ENCODE peak calls at places on chromosomes 13 and 19, in four cellular contexts. I, D, L and Y are unnamed samples.

GRCh38 chr13:97802213-97802612 is 151.3 kb upstream of the IPO5 start:
- DNase-seq in I (no peak), D (no peak), L (no peak), Y (no peak)

GRCh38 chr19:18781885-18782527 is 9.1 kb downstream of the COMP start:
- DNase-seq in I (no peak), D (no peak), L (no peak), Y (no peak)

GRCh38 chr19:32606289-32606688 is 25.3 kb downstream of the PDCD5 start:
- DNase-seq in I (no peak), D (no peak), L (no peak), Y (no peak)

GRCh38 chr13:93309886-93310520 is 83.4 kb downstream of the GPC6 start:
- DNase-seq in I (no peak), D (no peak), L (peak; percentile 27), Y (no peak)

GRCh38 chr13:113595131-113595530 is 10.6 kb downstream of the TFDP1 start:
- DNase-seq in I (no peak), D (peak; percentile 7), L (no peak), Y (peak; percentile 28)

GRCh38 chr19:4456566-4456842 is 1.1 kb downstream of the UBXN6 start:
- DNase-seq in I (no peak), D (no peak), L (peak; percentile 63), Y (no peak)

GRCh38 chr19:13212759-13213330 is 62.6 kb downstream of the IER2 start:
- DNase-seq in I (peak; percentile 75), D (peak; percentile 75), L (peak; percentile 53), Y (peak; percentile 66)

GRCh38 chr19:46975918-46976782 is 43.5 kb upstream of the NPAS1 start:
- DNase-seq in I (peak; percentile 35), D (peak; percentile 97), L (peak; percentile 84), Y (peak; percentile 94)

GRCh38 chr13:113358653-113359052 is 5.3 kb downstream of the GRTP1 start:
- DNase-seq in I (no peak), D (no peak), L (peak; percentile 46), Y (no peak)

GRCh38 chr13:35874704-35875103 is 256.5 kb downstream of the DCLK1 start:
- DNase-seq in I (no peak), D (no peak), L (no peak), Y (no peak)